ENCODE peak calls at places on chromosome 15, in five cellular contexts. One of them, this sample, is unnamed.

GRCh38 chr15:52010633-52011595 is 8.1 kb upstream of the MAPK6 start:
- DNase-seq in MCF 10A: peak; percentile 95
- DNase-seq in naive B cell: no peak
- DNase-seq in psoas muscle: peak; percentile 40
- DNase-seq in neural crest cell: no peak
- DNase-seq in this sample: peak; percentile 90

GRCh38 chr15:42157981-42158765 is 1.7 kb upstream of the PLA2G4F start:
- DNase-seq in MCF 10A: peak; percentile 58
- DNase-seq in naive B cell: no peak
- DNase-seq in psoas muscle: no peak
- DNase-seq in neural crest cell: no peak
- DNase-seq in this sample: peak; percentile 80

GRCh38 chr15:33795076-33795475 is 173.2 kb upstream of the CHRM5 start:
- DNase-seq in MCF 10A: no peak
- DNase-seq in naive B cell: no peak
- DNase-seq in psoas muscle: no peak
- DNase-seq in neural crest cell: no peak
- DNase-seq in this sample: no peak

GRCh38 chr15:53910236-53910849 is 67.9 kb upstream of the UNC13C start:
- DNase-seq in MCF 10A: peak; percentile 83
- DNase-seq in naive B cell: no peak
- DNase-seq in psoas muscle: no peak
- DNase-seq in neural crest cell: no peak
- DNase-seq in this sample: no peak

GRCh38 chr15:63792584-63792983 is 41.2 kb downstream of the HERC1 start:
- DNase-seq in MCF 10A: no peak
- DNase-seq in naive B cell: no peak
- DNase-seq in psoas muscle: no peak
- DNase-seq in neural crest cell: no peak
- DNase-seq in this sample: no peak

GRCh38 chr15:80152896-80153876 is at the start of gene FAH:
- DNase-seq in MCF 10A: peak; percentile 27
- DNase-seq in naive B cell: peak; percentile 35
- DNase-seq in psoas muscle: no peak
- DNase-seq in neural crest cell: no peak
- DNase-seq in this sample: peak; percentile 48

GRCh38 chr15:33045066-33045810 is 149.3 kb downstream of the FMN1 start:
- DNase-seq in MCF 10A: peak; percentile 20
- DNase-seq in naive B cell: no peak
- DNase-seq in psoas muscle: no peak
- DNase-seq in neural crest cell: no peak
- DNase-seq in this sample: no peak

GRCh38 chr15:64895285-64896065 is 16.2 kb upstream of the ANKDD1A start:
- DNase-seq in MCF 10A: no peak
- DNase-seq in naive B cell: peak; percentile 51
- DNase-seq in psoas muscle: peak; percentile 32
- DNase-seq in neural crest cell: no peak
- DNase-seq in this sample: no peak

GRCh38 chr15:59158701-59159034 is 48.0 kb upstream of the LDHAL6B start:
- DNase-seq in MCF 10A: no peak
- DNase-seq in naive B cell: no peak
- DNase-seq in psoas muscle: no peak
- DNase-seq in neural crest cell: no peak
- DNase-seq in this sample: no peak

GRCh38 chr15:83062768-83063180 is 4.3 kb downstream of the BTBD1 start:
- DNase-seq in MCF 10A: no peak
- DNase-seq in naive B cell: peak; percentile 23
- DNase-seq in psoas muscle: no peak
- DNase-seq in neural crest cell: no peak
- DNase-seq in this sample: no peak

GRCh38 chr15:66169023-66169422 is 84.5 kb downstream of the MEGF11 start:
- DNase-seq in MCF 10A: no peak
- DNase-seq in naive B cell: no peak
- DNase-seq in psoas muscle: no peak
- DNase-seq in neural crest cell: no peak
- DNase-seq in this sample: no peak

GRCh38 chr15:74535388-74536084 is 5.5 kb upstream of the ARID3B start:
- DNase-seq in MCF 10A: no peak
- DNase-seq in naive B cell: no peak
- DNase-seq in psoas muscle: no peak
- DNase-seq in neural crest cell: no peak
- DNase-seq in this sample: no peak

GRCh38 chr15:84883433-84883832 is 1.0 kb upstream of the SLC28A1 start:
- DNase-seq in MCF 10A: no peak
- DNase-seq in naive B cell: no peak
- DNase-seq in psoas muscle: no peak
- DNase-seq in neural crest cell: no peak
- DNase-seq in this sample: peak; percentile 43

GRCh38 chr15:73051402-73051810 is 857 bp upstream of the NEO1 start:
- DNase-seq in MCF 10A: no peak
- DNase-seq in naive B cell: no peak
- DNase-seq in psoas muscle: peak; percentile 74
- DNase-seq in neural crest cell: no peak
- DNase-seq in this sample: no peak

GRCh38 chr15:40899536-40900207 is 5.4 kb downstream of the VPS18 start:
- DNase-seq in MCF 10A: no peak
- DNase-seq in naive B cell: no peak
- DNase-seq in psoas muscle: no peak
- DNase-seq in neural crest cell: no peak
- DNase-seq in this sample: no peak

GRCh38 chr15:100189319-100189718 is 152.5 kb downstream of the ADAMTS17 start:
- DNase-seq in MCF 10A: no peak
- DNase-seq in naive B cell: no peak
- DNase-seq in psoas muscle: no peak
- DNase-seq in neural crest cell: no peak
- DNase-seq in this sample: no peak